ENCODE peak calls at places on chromosomes 7 and 10, in ten cellular contexts. G, X, Z, H, D, R, M, K, L and Y are unnamed samples.

GRCh38 chr10:88991161-88991899 is 732 bp downstream of the FAS start:
- DNase-seq in M (peak), H (peak), D (peak), L (peak), K (peak), Z (peak), R (peak), G (peak), X (peak), Y (peak)

GRCh38 chr10:124619195-124619594 is 125.0 kb downstream of the FAM53B start:
- DNase-seq in L (no peak), M (no peak), R (no peak), H (no peak), X (no peak), K (no peak), G (peak), D (no peak), Z (no peak), Y (no peak)

GRCh38 chr10:67818323-67818722 is 19.7 kb downstream of the DNAJC12 start:
- DNase-seq in L (no peak), R (no peak), G (peak), D (no peak), H (no peak), X (no peak), Z (no peak), M (peak), K (no peak), Y (no peak)

GRCh38 chr7:73718905-73719805 is at the start of gene STX1A:
- DNase-seq in X (peak), K (peak), L (peak), G (peak), R (peak), D (peak), M (peak), H (peak), Z (peak), Y (peak)

GRCh38 chr10:126950401-126951105 is 45.3 kb downstream of the DOCK1 start:
- DNase-seq in Z (no peak), M (no peak), X (no peak), H (no peak), D (no peak), L (no peak), G (no peak), K (no peak), R (no peak), Y (no peak)

GRCh38 chr10:9066152-9066551 is 1011.7 kb downstream of the GATA3 start:
- DNase-seq in H (no peak), X (no peak), L (no peak), M (no peak), G (no peak), R (no peak), D (no peak), Z (no peak), K (no peak), Y (no peak)

GRCh38 chr7:143434660-143435059 is 8.6 kb upstream of the TAS2R60 start:
- DNase-seq in X (peak), K (no peak), H (no peak), G (peak), L (no peak), Z (no peak), M (peak), D (no peak), R (no peak), Y (no peak)

GRCh38 chr7:44262031-44262430 is 61.3 kb downstream of the YKT6 start:
- DNase-seq in H (no peak), G (peak), K (no peak), D (no peak), X (no peak), Z (no peak), L (no peak), M (no peak), R (no peak), Y (no peak)

GRCh38 chr10:79149662-79150443 is 81.1 kb downstream of the ZMIZ1 start:
- DNase-seq in G (peak), H (peak), L (no peak), D (no peak), K (peak), X (peak), R (no peak), M (peak), Z (no peak), Y (peak)

GRCh38 chr10:77649333-77650331 is 12.0 kb upstream of the KCNMA1 start:
- DNase-seq in L (no peak), R (no peak), D (no peak), K (no peak), M (no peak), Z (no peak), G (peak), X (no peak), H (no peak), Y (peak)

GRCh38 chr10:97053285-97053684 is 132.5 kb downstream of the SLIT1 start:
- DNase-seq in Z (no peak), K (no peak), H (no peak), M (no peak), L (no peak), G (peak), D (no peak), R (no peak), X (no peak), Y (no peak)

GRCh38 chr10:122282909-122283308 is 11.8 kb downstream of the BTBD16 start:
- DNase-seq in M (no peak), L (no peak), K (no peak), D (no peak), H (no peak), G (no peak), R (no peak), X (peak), Z (no peak), Y (no peak)

GRCh38 chr10:132626761-132627735 is 89.5 kb downstream of the INPP5A start:
- DNase-seq in H (no peak), X (peak), L (no peak), D (no peak), R (no peak), M (no peak), Z (no peak), G (no peak), K (no peak), Y (no peak)

GRCh38 chr7:137564677-137565076 is 221.1 kb upstream of the PTN start:
- DNase-seq in R (no peak), D (no peak), L (no peak), Z (no peak), H (peak), M (no peak), X (no peak), K (no peak), G (peak), Y (peak)

GRCh38 chr7:152502813-152503790 is 67.3 kb upstream of the KMT2C start:
- DNase-seq in G (no peak), R (no peak), K (no peak), X (no peak), M (no peak), Z (no peak), H (no peak), D (no peak), L (no peak), Y (no peak)

GRCh38 chr10:131579251-131580071 is 267.9 kb upstream of the TCERG1L start:
- DNase-seq in R (no peak), G (no peak), D (no peak), M (no peak), K (no peak), H (no peak), L (no peak), Z (no peak), X (no peak), Y (no peak)

GRCh38 chr10:77756319-77757232 is 119.0 kb upstream of the KCNMA1 start:
- DNase-seq in R (no peak), M (peak), Z (peak), K (peak), H (peak), G (peak), D (peak), X (no peak), L (peak), Y (peak)

GRCh38 chr7:39642896-39643295 is 19.5 kb downstream of the RALA start:
- DNase-seq in K (no peak), R (no peak), G (no peak), D (no peak), M (no peak), H (no peak), Z (no peak), X (no peak), L (no peak), Y (no peak)

GRCh38 chr10:71860243-71861029 is 9.4 kb upstream of the PSAP start:
- DNase-seq in M (peak), X (peak), L (peak), R (no peak), G (peak), Z (no peak), K (peak), H (peak), D (peak), Y (peak)

GRCh38 chr10:66148312-66148711 is 777.5 kb upstream of the LRRTM3 start:
- DNase-seq in R (no peak), X (no peak), Z (no peak), M (no peak), K (no peak), H (no peak), G (no peak), L (no peak), D (no peak), Y (no peak)